ENCODE peak calls at places on chromosome 21, in five cellular contexts. P is NCI-H1105 treated with DMSO at 0.1 percent for 48 hours, V is MCF 10A, U is HuH-7, T is EL. M is an unnamed sample.

GRCh38 chr21:16070207-16070651 is 340.4 kb downstream of the USP25 start:
- DNase-seq in P (peak), V (no peak), U (no peak), T (peak), M (no peak)

GRCh38 chr21:45421071-45421845 is 16.3 kb downstream of the COL18A1 start:
- DNase-seq in P (peak), V (peak), U (no peak), T (no peak), M (no peak)

GRCh38 chr21:30251781-30252180 is 31.0 kb downstream of the KRTAP24-1 start:
- DNase-seq in P (no peak), V (peak), U (no peak), T (no peak), M (no peak)

GRCh38 chr21:31900121-31900895 is 27.5 kb downstream of the HUNK start:
- DNase-seq in P (no peak), V (no peak), U (peak), T (no peak), M (no peak)

GRCh38 chr21:35190201-35190701 is 141.1 kb upstream of the RUNX1 start:
- DNase-seq in P (no peak), V (peak), U (no peak), T (peak), M (no peak)

GRCh38 chr21:26776320-26777021 is 68.7 kb downstream of the ADAMTS1 start:
- DNase-seq in P (no peak), V (peak), U (no peak), T (peak), M (no peak)

GRCh38 chr21:45293726-45294401 is 6.2 kb upstream of the POFUT2 start:
- DNase-seq in P (no peak), V (no peak), U (no peak), T (no peak), M (no peak)

GRCh38 chr21:44285547-44285992 is at the start of gene AIRE:
- DNase-seq in P (no peak), V (no peak), U (no peak), T (peak), M (no peak)

GRCh38 chr21:37561506-37561905 is 194.9 kb downstream of the DYRK1A start:
- DNase-seq in P (no peak), V (no peak), U (no peak), T (no peak), M (no peak)

GRCh38 chr21:42107881-42108553 is 36.9 kb downstream of the UMODL1 start:
- DNase-seq in P (peak), V (peak), U (peak), T (peak), M (no peak)